ENCODE peak calls at places on chromosomes 12 and 14, in ten cellular contexts. One of them, this sample, is unnamed.

GRCh38 chr14:68844210-68844545 is 51.3 kb upstream of the ZFP36L1 start:
- DNase-seq in NCI-H1105: no peak
- DNase-seq in Right ventricle myocardium superior: no peak
- DNase-seq in GF-D8: no peak
- DNase-seq in anterior cingulate cortex: no peak
- DNase-seq in central memory CD8-positive, alpha-beta T cell: no peak
- DNase-seq in GM19239: no peak
- DNase-seq in OCI-LY7: no peak
- DNase-seq in effector memory CD4-positive, alpha-beta T cell: no peak
- DNase-seq in AG10803: no peak
- DNase-seq in this sample: no peak

GRCh38 chr12:95918194-95918993 is 24.0 kb downstream of the CCDC38 start:
- DNase-seq in NCI-H1105: peak; percentile 60
- DNase-seq in Right ventricle myocardium superior: no peak
- DNase-seq in GF-D8: peak; percentile 2
- DNase-seq in anterior cingulate cortex: peak; percentile 9
- DNase-seq in central memory CD8-positive, alpha-beta T cell: peak; percentile 15
- DNase-seq in GM19239: peak; percentile 36
- DNase-seq in OCI-LY7: peak; percentile 75
- DNase-seq in effector memory CD4-positive, alpha-beta T cell: peak; percentile 29
- DNase-seq in AG10803: peak; percentile 44
- DNase-seq in this sample: peak; percentile 48

GRCh38 chr12:122308811-122309210 is 42.5 kb upstream of the VPS33A start:
- DNase-seq in NCI-H1105: no peak
- DNase-seq in Right ventricle myocardium superior: no peak
- DNase-seq in GF-D8: no peak
- DNase-seq in anterior cingulate cortex: no peak
- DNase-seq in central memory CD8-positive, alpha-beta T cell: no peak
- DNase-seq in GM19239: no peak
- DNase-seq in OCI-LY7: no peak
- DNase-seq in effector memory CD4-positive, alpha-beta T cell: no peak
- DNase-seq in AG10803: peak; percentile 53
- DNase-seq in this sample: no peak

GRCh38 chr12:67339530-67339929 is 70.4 kb downstream of the CAND1 start:
- DNase-seq in NCI-H1105: no peak
- DNase-seq in Right ventricle myocardium superior: no peak
- DNase-seq in GF-D8: no peak
- DNase-seq in anterior cingulate cortex: no peak
- DNase-seq in central memory CD8-positive, alpha-beta T cell: no peak
- DNase-seq in GM19239: no peak
- DNase-seq in OCI-LY7: no peak
- DNase-seq in effector memory CD4-positive, alpha-beta T cell: no peak
- DNase-seq in AG10803: no peak
- DNase-seq in this sample: no peak

GRCh38 chr14:94320243-94320642 is 2.9 kb downstream of the SERPINA6 start:
- DNase-seq in NCI-H1105: no peak
- DNase-seq in Right ventricle myocardium superior: no peak
- DNase-seq in GF-D8: no peak
- DNase-seq in anterior cingulate cortex: no peak
- DNase-seq in central memory CD8-positive, alpha-beta T cell: no peak
- DNase-seq in GM19239: no peak
- DNase-seq in OCI-LY7: no peak
- DNase-seq in effector memory CD4-positive, alpha-beta T cell: no peak
- DNase-seq in AG10803: no peak
- DNase-seq in this sample: no peak

GRCh38 chr14:100769035-100769939 is 42.6 kb downstream of the DLK1 start:
- DNase-seq in NCI-H1105: no peak
- DNase-seq in Right ventricle myocardium superior: peak; percentile 31
- DNase-seq in GF-D8: no peak
- DNase-seq in anterior cingulate cortex: no peak
- DNase-seq in central memory CD8-positive, alpha-beta T cell: no peak
- DNase-seq in GM19239: no peak
- DNase-seq in OCI-LY7: no peak
- DNase-seq in effector memory CD4-positive, alpha-beta T cell: no peak
- DNase-seq in AG10803: no peak
- DNase-seq in this sample: no peak

GRCh38 chr14:75487155-75487671 is 35.1 kb upstream of the BATF start:
- DNase-seq in NCI-H1105: no peak
- DNase-seq in Right ventricle myocardium superior: no peak
- DNase-seq in GF-D8: no peak
- DNase-seq in anterior cingulate cortex: no peak
- DNase-seq in central memory CD8-positive, alpha-beta T cell: no peak
- DNase-seq in GM19239: peak; percentile 40
- DNase-seq in OCI-LY7: peak; percentile 91
- DNase-seq in effector memory CD4-positive, alpha-beta T cell: no peak
- DNase-seq in AG10803: no peak
- DNase-seq in this sample: peak; percentile 56

GRCh38 chr12:53196486-53196885 is 10.6 kb downstream of the ITGB7 start:
- DNase-seq in NCI-H1105: no peak
- DNase-seq in Right ventricle myocardium superior: peak; percentile 36
- DNase-seq in GF-D8: no peak
- DNase-seq in anterior cingulate cortex: no peak
- DNase-seq in central memory CD8-positive, alpha-beta T cell: no peak
- DNase-seq in GM19239: no peak
- DNase-seq in OCI-LY7: no peak
- DNase-seq in effector memory CD4-positive, alpha-beta T cell: no peak
- DNase-seq in AG10803: no peak
- DNase-seq in this sample: no peak

GRCh38 chr14:55245657-55246268 is 25.5 kb upstream of the FBXO34 start:
- DNase-seq in NCI-H1105: no peak
- DNase-seq in Right ventricle myocardium superior: no peak
- DNase-seq in GF-D8: no peak
- DNase-seq in anterior cingulate cortex: no peak
- DNase-seq in central memory CD8-positive, alpha-beta T cell: no peak
- DNase-seq in GM19239: no peak
- DNase-seq in OCI-LY7: peak; percentile 33
- DNase-seq in effector memory CD4-positive, alpha-beta T cell: peak; percentile 9
- DNase-seq in AG10803: peak; percentile 30
- DNase-seq in this sample: peak; percentile 38

GRCh38 chr12:34401659-34402227 is 379.4 kb downstream of the ALG10 start:
- DNase-seq in NCI-H1105: no peak
- DNase-seq in Right ventricle myocardium superior: peak; percentile 13
- DNase-seq in GF-D8: no peak
- DNase-seq in anterior cingulate cortex: no peak
- DNase-seq in central memory CD8-positive, alpha-beta T cell: peak; percentile 11
- DNase-seq in GM19239: no peak
- DNase-seq in OCI-LY7: no peak
- DNase-seq in effector memory CD4-positive, alpha-beta T cell: no peak
- DNase-seq in AG10803: no peak
- DNase-seq in this sample: peak; percentile 5

GRCh38 chr12:120759591-120760348 is 34.1 kb downstream of the ACADS start:
- DNase-seq in NCI-H1105: peak; percentile 97
- DNase-seq in Right ventricle myocardium superior: no peak
- DNase-seq in GF-D8: peak; percentile 33
- DNase-seq in anterior cingulate cortex: no peak
- DNase-seq in central memory CD8-positive, alpha-beta T cell: no peak
- DNase-seq in GM19239: no peak
- DNase-seq in OCI-LY7: peak; percentile 85
- DNase-seq in effector memory CD4-positive, alpha-beta T cell: no peak
- DNase-seq in AG10803: no peak
- DNase-seq in this sample: no peak

This sample was measured in GM10248.